ENCODE peak calls at places on chromosomes 5 and 9, in four cellular contexts. U is HepG2, H is GM12878, N is H1. T is an unnamed sample.

GRCh38 chr5:90133941-90134340 is 275.6 kb downstream of the CETN3 start:
- DNase-seq in U (no peak), H (no peak), N (no peak), T (no peak)

GRCh38 chr5:19479562-19479961 is 508.4 kb downstream of the CDH18 start:
- DNase-seq in U (no peak), H (no peak), N (no peak), T (no peak)

GRCh38 chr9:6467006-6467625 is 54.1 kb downstream of the UHRF2 start:
- DNase-seq in U (no peak), H (no peak), N (no peak), T (no peak)

GRCh38 chr5:131749138-131749537 is 47.7 kb downstream of the FNIP1 start:
- DNase-seq in U (no peak), H (no peak), N (no peak), T (no peak)

GRCh38 chr9:93953492-93954435 is 1.4 kb downstream of the BARX1 start:
- DNase-seq in U (no peak), H (no peak), N (no peak), T (no peak)

GRCh38 chr9:78366827-78367226 is 69.9 kb downstream of the PSAT1 start:
- DNase-seq in U (no peak), H (no peak), N (no peak), T (no peak)

GRCh38 chr9:138048184-138048583 is 170.6 kb downstream of the CACNA1B start:
- DNase-seq in U (no peak), H (no peak), N (no peak), T (no peak)

GRCh38 chr5:113693621-113694130 is 180.2 kb downstream of the YTHDC2 start:
- DNase-seq in U (no peak), H (no peak), N (no peak), T (no peak)

GRCh38 chr9:129987047-129987446 is 55.9 kb downstream of the FNBP1 start:
- DNase-seq in U (no peak), H (no peak), N (no peak), T (no peak)

GRCh38 chr9:130186839-130187522 is 14.8 kb downstream of the NCS1 start:
- DNase-seq in U (peak; percentile 59), H (no peak), N (peak; percentile 39), T (peak; percentile 59)

GRCh38 chr9:130917171-130917960 is 20.8 kb upstream of the QRFP start:
- DNase-seq in U (no peak), H (no peak), N (no peak), T (no peak)

GRCh38 chr9:35905912-35906679 is at the start of gene HRCT1:
- DNase-seq in U (peak; percentile 77), H (no peak), N (no peak), T (no peak)

GRCh38 chr9:130927995-130928900 is 10.8 kb downstream of the FIBCD1 start:
- DNase-seq in U (peak; percentile 70), H (peak; percentile 70), N (no peak), T (no peak)

GRCh38 chr5:56669534-56670483 is 145.5 kb upstream of the MAP3K1 start:
- DNase-seq in U (peak; percentile 48), H (peak; percentile 98), N (peak; percentile 51), T (peak; percentile 28)

GRCh38 chr5:105872569-105873270 is 1798.0 kb downstream of the EFNA5 start:
- DNase-seq in U (no peak), H (no peak), N (no peak), T (no peak)

GRCh38 chr5:90158131-90158530 is 251.4 kb downstream of the CETN3 start:
- DNase-seq in U (no peak), H (no peak), N (no peak), T (no peak)

GRCh38 chr5:76971471-76971870 is 18.6 kb downstream of the CRHBP start:
- DNase-seq in U (no peak), H (no peak), N (no peak), T (no peak)
- TF ChIP-seq ZNF274 in U (no peak), H (no peak), N (no peak), T (no peak)

GRCh38 chr5:93072831-93073459 is 508.1 kb downstream of the NR2F1-AS1 start:
- DNase-seq in U (no peak), H (no peak), N (no peak), T (no peak)
- TF ChIP-seq SUZ12 in U (no peak), H (no peak), N (no peak), T (no peak)

DNA sequence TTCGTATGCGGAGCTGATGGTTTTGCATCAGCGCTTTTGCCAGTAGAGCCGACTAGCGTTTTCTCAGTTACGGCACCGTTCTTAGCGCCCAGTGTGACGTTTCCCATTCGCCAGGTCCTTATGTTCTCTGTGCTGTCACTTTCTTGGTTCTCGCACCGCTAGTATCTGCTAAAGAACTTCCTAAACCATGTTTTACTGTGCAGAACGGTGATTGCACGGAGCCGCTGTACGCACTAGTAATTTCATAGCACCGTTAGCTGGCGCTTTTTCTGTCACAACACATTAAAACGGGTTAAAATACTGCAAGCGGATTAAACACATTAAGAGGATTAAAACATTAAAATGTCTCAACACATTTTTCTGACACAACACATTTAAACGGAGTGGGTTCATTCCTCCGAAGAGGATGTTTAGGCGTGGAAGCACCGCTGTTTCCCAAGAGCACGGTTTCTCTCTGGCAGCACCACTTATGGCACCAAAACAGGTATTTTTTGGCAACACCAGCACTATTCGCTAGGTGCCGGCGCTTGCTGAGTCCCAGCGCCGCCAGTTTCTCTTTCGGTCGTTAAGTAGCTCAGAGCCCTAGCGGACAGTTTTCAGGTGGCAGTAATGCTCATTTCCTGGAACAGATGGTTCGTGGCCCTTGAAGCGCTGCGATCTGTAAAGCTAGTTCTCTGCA is 20.4 kb downstream of the ANXA2R start:
- DNase-seq in U (peak; percentile 88), H (no peak), N (no peak), T (no peak)
- TF ChIP-seq ZNF274 in U (no peak), H (no peak), N (no peak), T (no peak)

GRCh38 chr5:109121225-109121624 is 288.5 kb downstream of the PJA2 start:
- DNase-seq in U (no peak), H (no peak), N (no peak), T (no peak)
- TF ChIP-seq SUZ12 in U (no peak), H (no peak), N (no peak), T (no peak)

T was measured in NT2/D1.